ENCODE peak calls at places on chromosomes 7 and 10, in five cellular contexts. P is K562, D is A549, Q is H1, J is HepG2. O is an unnamed sample.
A peak's percentile ranks its signal among the peaks of the same experiment; 100 is the strongest.

GRCh38 chr10:125584954-125585353 is 98.0 kb downstream of the TEX36 start:
- DNase-seq in Q (peak; percentile 26), J (no peak), D (peak; percentile 53), P (no peak), O (peak; percentile 34)

GRCh38 chr7:141575164-141575563 is 24.0 kb downstream of the AGK start:
- DNase-seq in J (no peak), Q (no peak), P (no peak), D (no peak), O (no peak)

GRCh38 chr7:111954056-111954455 is 252.1 kb downstream of the DOCK4 start:
- DNase-seq in P (no peak), J (no peak), Q (no peak), D (no peak), O (no peak)

GRCh38 chr10:128029280-128029618 is 97.0 kb downstream of the MKI67 start:
- DNase-seq in P (no peak), D (no peak), Q (no peak), J (no peak), O (no peak)

GRCh38 chr7:128053991-128054390 is 22.8 kb upstream of the LRRC4 start:
- DNase-seq in D (no peak), Q (no peak), P (no peak), J (no peak), O (no peak)

GRCh38 chr10:93722550-93722949 is 20.2 kb upstream of the FRA10AC1 start:
- DNase-seq in P (no peak), Q (no peak), D (peak; percentile 39), J (no peak), O (no peak)

GRCh38 chr7:77353407-77353721 is 62.8 kb downstream of the GSAP start:
- DNase-seq in Q (no peak), D (no peak), P (no peak), J (no peak), O (no peak)

GRCh38 chr7:116772423-116772852 is 89.9 kb upstream of the CAPZA2 start:
- DNase-seq in P (no peak), Q (no peak), J (peak; percentile 87), D (peak; percentile 85), O (peak; percentile 93)

GRCh38 chr7:151008511-151009323 is 15.6 kb downstream of the ATG9B start:
- DNase-seq in Q (peak; percentile 99), D (peak; percentile 50), J (peak; percentile 47), P (peak; percentile 99), O (peak; percentile 62)

GRCh38 chr10:30285970-30286369 is 63.1 kb downstream of the MTPAP start:
- DNase-seq in J (no peak), D (no peak), Q (no peak), P (no peak), O (no peak)

GRCh38 chr7:122304996-122305421 is 459 bp upstream of the FEZF1 start:
- DNase-seq in Q (no peak), P (no peak), D (no peak), J (no peak), O (no peak)

GRCh38 chr7:149837620-149838223 is 453 bp upstream of the ZNF862 start:
- DNase-seq in D (no peak), P (no peak), Q (no peak), J (no peak), O (no peak)

GRCh38 chr7:149839933-149840332 is 1.8 kb downstream of the ZNF862 start:
- DNase-seq in D (no peak), Q (no peak), J (no peak), P (no peak), O (no peak)

GRCh38 chr7:149838992-149839408 is 825 bp downstream of the ZNF862 start:
- DNase-seq in J (no peak), D (peak; percentile 35), Q (no peak), P (no peak), O (peak; percentile 44)

GRCh38 chr7:149836434-149836833 is 1.7 kb upstream of the ZNF862 start:
- DNase-seq in P (no peak), J (no peak), Q (no peak), D (no peak), O (no peak)

DNA sequence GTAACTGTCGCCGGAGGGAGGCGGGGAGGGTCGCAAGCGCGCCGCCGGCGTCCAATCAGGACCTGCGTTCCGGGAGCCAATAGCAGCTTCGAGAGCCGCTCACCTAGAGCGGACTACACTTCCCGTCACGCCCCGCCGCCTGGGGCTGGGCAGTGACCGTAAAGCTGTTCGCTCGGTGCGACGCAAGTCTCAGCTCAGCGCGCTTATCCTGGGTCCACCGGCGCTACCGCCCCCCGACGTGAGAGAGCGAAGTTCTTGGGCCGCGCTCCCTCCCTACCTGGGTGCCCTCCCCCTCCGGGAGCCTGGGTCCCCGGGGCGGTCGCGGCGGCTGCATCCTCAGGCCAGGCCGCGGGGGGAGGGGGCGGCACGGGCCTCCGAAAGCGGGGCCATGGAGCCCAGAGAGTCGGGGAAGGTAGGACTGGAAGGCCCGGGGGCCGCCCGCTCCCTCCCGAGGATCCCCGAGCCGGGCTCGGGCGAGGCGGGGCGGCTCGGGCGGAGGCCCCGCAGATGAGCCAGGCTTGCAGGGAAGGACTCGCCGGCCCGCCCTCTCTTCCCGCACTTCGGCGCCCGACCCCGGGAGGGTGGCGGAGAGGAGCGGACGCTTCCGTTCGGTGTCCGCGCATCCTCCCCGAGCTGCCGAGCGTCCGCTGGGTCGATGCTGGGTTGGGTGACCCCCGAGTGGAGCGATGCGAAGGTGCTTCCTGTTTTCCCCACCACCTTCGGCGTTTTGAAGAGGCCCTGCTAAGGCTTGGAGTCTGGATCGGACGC is at the start of gene ZNF862:
- DNase-seq in J (peak; percentile 95), Q (peak; percentile 93), D (peak; percentile 98), P (peak; percentile 100), O (peak; percentile 98)
- TF ChIP-seq POLR2A in J (peak; percentile 80), Q (peak; percentile 54), D (peak; percentile 75), P (peak; percentile 73), O (peak; percentile 51)

GRCh38 chr7:30912986-30913671 is 1.5 kb downstream of the AQP1 start:
- DNase-seq in P (no peak), J (no peak), Q (no peak), D (no peak), O (no peak)
- H3K27ac ChIP-seq in P (no peak overlapping the region), J (no peak overlapping the region), Q (no peak overlapping the region), D (no peak overlapping the region), O (no peak overlapping the region)

GRCh38 chr7:135169936-135170222 is 628 bp downstream of the CYREN start:
- DNase-seq in Q (no peak), P (no peak), J (no peak), D (no peak), O (no peak)

GRCh38 chr7:135168001-135168400 is 2.5 kb downstream of the CYREN start:
- DNase-seq in D (no peak), J (no peak), Q (no peak), P (peak; percentile 71), O (peak; percentile 39)

GRCh38 chr7:135168489-135169140 is 1.9 kb downstream of the CYREN start:
- DNase-seq in J (no peak), P (no peak), D (no peak), Q (no peak), O (no peak)

GRCh38 chr7:135170223-135170997 is at the start of gene CYREN:
- DNase-seq in P (peak; percentile 98), D (peak; percentile 97), Q (peak; percentile 87), J (peak; percentile 91), O (peak; percentile 92)

GRCh38 chr7:135169141-135169935 is 1.2 kb downstream of the CYREN start:
- DNase-seq in Q (peak; percentile 70), J (peak; percentile 65), P (peak; percentile 89), D (peak; percentile 76), O (peak; percentile 26)
- TF ChIP-seq JUN in Q (no peak), J (no peak), P (no peak), D (peak; percentile 4), O (no peak)

DNA sequence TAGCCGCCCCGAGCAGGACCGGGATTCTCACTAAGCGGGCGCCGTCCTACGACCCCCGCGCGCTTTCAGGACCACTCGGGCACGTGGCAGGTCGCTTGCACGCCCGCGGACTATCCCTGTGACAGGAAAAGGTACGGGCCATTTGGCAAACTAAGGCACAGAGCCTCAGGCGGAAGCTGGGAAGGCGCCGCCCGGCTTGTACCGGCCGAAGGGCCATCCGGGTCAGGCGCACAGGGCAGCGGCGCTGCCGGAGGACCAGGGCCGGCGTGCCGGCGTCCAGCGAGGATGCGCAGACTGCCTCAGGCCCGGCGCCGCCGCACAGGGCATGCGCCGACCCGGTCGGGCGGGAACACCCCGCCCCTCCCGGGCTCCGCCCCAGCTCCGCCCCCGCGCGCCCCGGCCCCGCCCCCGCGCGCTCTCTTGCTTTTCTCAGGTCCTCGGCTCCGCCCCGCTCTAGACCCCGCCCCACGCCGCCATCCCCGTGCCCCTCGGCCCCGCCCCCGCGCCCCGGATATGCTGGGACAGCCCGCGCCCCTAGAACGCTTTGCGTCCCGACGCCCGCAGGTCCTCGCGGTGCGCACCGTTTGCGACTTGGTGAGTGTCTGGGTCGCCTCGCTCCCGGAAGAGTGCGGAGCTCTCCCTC is at the start of gene MGMT:
- DNase-seq in D (peak; percentile 62), Q (peak; percentile 97), J (peak; percentile 62), P (peak; percentile 32), O (peak; percentile 50)
- TF ChIP-seq POLR2A in D (peak; percentile 78), Q (peak; percentile 81), J (peak; percentile 76), P (no peak), O (peak; percentile 61)

DNA sequence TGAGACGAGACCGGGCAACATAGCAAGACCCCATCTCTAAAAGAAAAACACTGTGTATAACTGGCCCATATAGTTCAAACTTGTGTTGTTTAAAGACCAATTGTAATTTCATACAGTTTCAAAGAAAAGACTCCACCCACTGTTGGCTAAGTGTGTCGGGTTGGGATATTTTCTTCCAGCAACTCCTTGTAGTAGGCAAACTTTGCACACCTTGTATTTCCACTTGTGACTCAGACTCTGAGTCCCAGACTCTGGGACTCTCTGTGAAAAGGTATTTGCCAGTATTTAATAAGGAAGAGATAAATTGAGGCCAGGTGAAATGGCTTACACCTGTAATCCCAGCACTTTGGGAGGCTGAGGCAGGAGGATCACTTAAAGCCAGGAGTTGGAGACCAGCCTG is 29.3 kb upstream of the RHBDD2 start:
- DNase-seq in Q (no peak), P (no peak), J (no peak), D (no peak), O (no peak)
- H3K27ac ChIP-seq in Q (no peak overlapping the region), P (no peak overlapping the region), J (no peak overlapping the region), D (no peak overlapping the region), O (no peak overlapping the region)